ENCODE peak calls at places on chromosomes 13 and 19, in five cellular contexts. One of them, this sample, is unnamed.

GRCh38 chr19:48975947-48976847 is 11.1 kb downstream of the FTL start:
- DNase-seq in brain microvascular endothelial cell: no peak
- DNase-seq in GM20000: no peak
- DNase-seq in BE2C: peak
- DNase-seq in progenitor cell of endocrine pancreas: no peak
- DNase-seq in this sample: no peak

GRCh38 chr13:104984296-104984818 is 1551.1 kb downstream of the EFNB2 start:
- DNase-seq in progenitor cell of endocrine pancreas: no peak
- DNase-seq in brain microvascular endothelial cell: peak
- DNase-seq in BE2C: peak
- DNase-seq in GM20000: peak
- DNase-seq in this sample: no peak

GRCh38 chr19:35247526-35248309 is 1.1 kb upstream of the LSR start:
- DNase-seq in GM20000: peak
- DNase-seq in BE2C: no peak
- DNase-seq in progenitor cell of endocrine pancreas: peak
- DNase-seq in brain microvascular endothelial cell: no peak
- DNase-seq in this sample: peak

GRCh38 chr19:47107201-47107952 is 6.2 kb downstream of the ZC3H4 start:
- DNase-seq in BE2C: no peak
- DNase-seq in brain microvascular endothelial cell: no peak
- DNase-seq in GM20000: no peak
- DNase-seq in progenitor cell of endocrine pancreas: no peak
- DNase-seq in this sample: no peak

GRCh38 chr13:51970251-51970793 is 40.9 kb downstream of the ATP7B start:
- DNase-seq in BE2C: no peak
- DNase-seq in brain microvascular endothelial cell: no peak
- DNase-seq in progenitor cell of endocrine pancreas: no peak
- DNase-seq in GM20000: no peak
- DNase-seq in this sample: no peak

GRCh38 chr13:109275848-109276247 is 510.5 kb downstream of the IRS2 start:
- DNase-seq in GM20000: no peak
- DNase-seq in BE2C: peak
- DNase-seq in brain microvascular endothelial cell: no peak
- DNase-seq in progenitor cell of endocrine pancreas: no peak
- DNase-seq in this sample: peak

GRCh38 chr19:18452386-18452785 is 14.5 kb upstream of the ISYNA1 start:
- DNase-seq in brain microvascular endothelial cell: no peak
- DNase-seq in progenitor cell of endocrine pancreas: no peak
- DNase-seq in GM20000: no peak
- DNase-seq in BE2C: no peak
- DNase-seq in this sample: peak

GRCh38 chr13:20616059-20616797 is 49.3 kb downstream of the IFT88 start:
- DNase-seq in brain microvascular endothelial cell: peak
- DNase-seq in BE2C: no peak
- DNase-seq in GM20000: no peak
- DNase-seq in progenitor cell of endocrine pancreas: no peak
- DNase-seq in this sample: no peak

GRCh38 chr13:21365574-21365973 is 93.5 kb downstream of the ZDHHC20 start:
- DNase-seq in BE2C: no peak
- DNase-seq in GM20000: no peak
- DNase-seq in brain microvascular endothelial cell: no peak
- DNase-seq in progenitor cell of endocrine pancreas: no peak
- DNase-seq in this sample: no peak

GRCh38 chr19:41930926-41931592 is 2.8 kb upstream of the ERFL start:
- DNase-seq in brain microvascular endothelial cell: no peak
- DNase-seq in BE2C: no peak
- DNase-seq in progenitor cell of endocrine pancreas: no peak
- DNase-seq in GM20000: no peak
- DNase-seq in this sample: no peak
- TF ChIP-seq CTCF in brain microvascular endothelial cell: peak
- TF ChIP-seq CTCF in BE2C: no peak
- TF ChIP-seq CTCF in progenitor cell of endocrine pancreas: peak
- TF ChIP-seq CTCF in GM20000: no peak
- TF ChIP-seq CTCF in this sample: peak

DNA sequence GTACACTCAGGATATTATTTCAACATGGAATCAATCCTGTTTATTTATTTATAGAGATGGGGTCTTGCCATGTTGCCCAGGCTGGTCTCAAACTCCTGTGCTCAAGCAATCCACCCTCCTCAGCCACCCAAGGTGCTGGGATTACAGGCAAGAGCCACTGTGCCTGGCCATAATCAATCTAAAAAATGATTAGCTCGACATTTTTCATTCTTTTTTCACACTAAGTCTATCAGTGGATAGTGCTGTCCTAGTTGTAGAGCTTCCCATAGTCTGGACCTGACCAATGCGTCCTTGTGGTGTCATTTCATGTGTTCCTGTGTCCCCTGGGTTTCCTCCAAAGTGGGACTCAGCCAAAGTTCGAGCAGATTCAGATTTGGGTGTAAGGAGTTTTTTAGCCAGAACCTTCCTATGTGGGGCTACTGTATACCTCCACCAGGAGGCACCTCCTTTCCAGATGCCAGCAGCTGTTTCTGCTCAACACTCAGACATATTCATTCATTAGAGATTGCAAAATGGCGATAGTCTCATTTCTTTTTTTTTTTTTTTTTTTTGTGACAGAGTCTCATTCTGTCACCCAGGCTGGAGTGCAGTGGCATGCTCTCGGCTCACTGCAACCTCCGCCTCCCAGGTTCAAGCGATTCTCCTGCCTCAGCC is 61.1 kb downstream of the MAP4K1 start:
- DNase-seq in GM20000: no peak
- DNase-seq in brain microvascular endothelial cell: no peak
- DNase-seq in progenitor cell of endocrine pancreas: no peak
- DNase-seq in BE2C: no peak
- DNase-seq in this sample: no peak
- TF ChIP-seq CTCF in GM20000: peak
- TF ChIP-seq CTCF in brain microvascular endothelial cell: peak
- TF ChIP-seq CTCF in progenitor cell of endocrine pancreas: peak
- TF ChIP-seq CTCF in BE2C: peak
- TF ChIP-seq CTCF in this sample: no peak

GRCh38 chr19:56351208-56351607 is 36.6 kb upstream of the ZSCAN5A start:
- DNase-seq in BE2C: no peak
- DNase-seq in GM20000: no peak
- DNase-seq in brain microvascular endothelial cell: no peak
- DNase-seq in progenitor cell of endocrine pancreas: no peak
- DNase-seq in this sample: no peak

GRCh38 chr19:56350416-56351045 is 35.9 kb upstream of the ZSCAN5A start:
- DNase-seq in BE2C: peak
- DNase-seq in brain microvascular endothelial cell: peak
- DNase-seq in GM20000: peak
- DNase-seq in progenitor cell of endocrine pancreas: peak
- DNase-seq in this sample: peak

GRCh38 chr19:56347163-56347778 is 32.6 kb upstream of the ZSCAN5A start:
- DNase-seq in progenitor cell of endocrine pancreas: no peak
- DNase-seq in GM20000: no peak
- DNase-seq in BE2C: no peak
- DNase-seq in brain microvascular endothelial cell: no peak
- DNase-seq in this sample: no peak

GRCh38 chr19:56348289-56348877 is 33.7 kb upstream of the ZSCAN5A start:
- DNase-seq in brain microvascular endothelial cell: peak
- DNase-seq in progenitor cell of endocrine pancreas: no peak
- DNase-seq in GM20000: no peak
- DNase-seq in BE2C: peak
- DNase-seq in this sample: no peak
- TF ChIP-seq CTCF in brain microvascular endothelial cell: peak
- TF ChIP-seq CTCF in progenitor cell of endocrine pancreas: peak
- TF ChIP-seq CTCF in GM20000: peak
- TF ChIP-seq CTCF in BE2C: peak
- TF ChIP-seq CTCF in this sample: no peak

GRCh38 chr19:53944933-53945332 is 17.8 kb upstream of the CACNG8 start:
- DNase-seq in progenitor cell of endocrine pancreas: no peak
- DNase-seq in GM20000: no peak
- DNase-seq in BE2C: no peak
- DNase-seq in brain microvascular endothelial cell: no peak
- DNase-seq in this sample: no peak

GRCh38 chr19:53945441-53945840 is 17.3 kb upstream of the CACNG8 start:
- DNase-seq in progenitor cell of endocrine pancreas: no peak
- DNase-seq in GM20000: no peak
- DNase-seq in BE2C: no peak
- DNase-seq in brain microvascular endothelial cell: peak
- DNase-seq in this sample: no peak

GRCh38 chr19:53944416-53944815 is 18.3 kb upstream of the CACNG8 start:
- DNase-seq in GM20000: no peak
- DNase-seq in BE2C: no peak
- DNase-seq in progenitor cell of endocrine pancreas: no peak
- DNase-seq in brain microvascular endothelial cell: no peak
- DNase-seq in this sample: no peak

GRCh38 chr19:53945998-53946397 is 16.7 kb upstream of the CACNG8 start:
- DNase-seq in brain microvascular endothelial cell: no peak
- DNase-seq in GM20000: no peak
- DNase-seq in BE2C: no peak
- DNase-seq in progenitor cell of endocrine pancreas: no peak
- DNase-seq in this sample: no peak

GRCh38 chr19:53942001-53942786 is 20.5 kb upstream of the CACNG8 start:
- DNase-seq in GM20000: no peak
- DNase-seq in progenitor cell of endocrine pancreas: peak
- DNase-seq in BE2C: peak
- DNase-seq in brain microvascular endothelial cell: peak
- DNase-seq in this sample: peak
- TF ChIP-seq CTCF in GM20000: no peak
- TF ChIP-seq CTCF in progenitor cell of endocrine pancreas: peak
- TF ChIP-seq CTCF in BE2C: no peak
- TF ChIP-seq CTCF in brain microvascular endothelial cell: peak
- TF ChIP-seq CTCF in this sample: peak

DNA sequence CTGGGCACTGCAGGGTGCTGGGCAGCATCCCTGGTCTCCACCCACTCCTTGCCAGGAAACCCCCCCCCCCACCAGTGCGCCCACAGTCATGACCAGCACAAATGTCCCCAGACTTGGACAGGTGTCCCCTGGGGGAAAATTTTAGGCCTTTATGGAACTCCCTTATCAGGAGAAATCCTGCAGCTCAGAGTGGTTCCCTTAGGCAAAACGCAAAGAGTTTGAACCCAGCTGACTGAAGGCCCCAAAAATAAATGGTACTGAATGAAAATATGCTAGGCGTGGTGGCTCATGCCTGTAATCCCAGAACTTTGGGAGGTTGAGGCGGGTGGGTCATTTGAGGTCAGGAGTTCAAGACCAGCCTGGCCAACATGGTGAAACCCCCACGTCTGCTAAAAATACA is 51.8 kb downstream of the GADD45B start:
- DNase-seq in GM20000: no peak
- DNase-seq in BE2C: no peak
- DNase-seq in progenitor cell of endocrine pancreas: no peak
- DNase-seq in brain microvascular endothelial cell: no peak
- DNase-seq in this sample: no peak
- TF ChIP-seq CTCF in GM20000: no peak
- TF ChIP-seq CTCF in BE2C: no peak
- TF ChIP-seq CTCF in progenitor cell of endocrine pancreas: no peak
- TF ChIP-seq CTCF in brain microvascular endothelial cell: no peak
- TF ChIP-seq CTCF in this sample: no peak

DNA sequence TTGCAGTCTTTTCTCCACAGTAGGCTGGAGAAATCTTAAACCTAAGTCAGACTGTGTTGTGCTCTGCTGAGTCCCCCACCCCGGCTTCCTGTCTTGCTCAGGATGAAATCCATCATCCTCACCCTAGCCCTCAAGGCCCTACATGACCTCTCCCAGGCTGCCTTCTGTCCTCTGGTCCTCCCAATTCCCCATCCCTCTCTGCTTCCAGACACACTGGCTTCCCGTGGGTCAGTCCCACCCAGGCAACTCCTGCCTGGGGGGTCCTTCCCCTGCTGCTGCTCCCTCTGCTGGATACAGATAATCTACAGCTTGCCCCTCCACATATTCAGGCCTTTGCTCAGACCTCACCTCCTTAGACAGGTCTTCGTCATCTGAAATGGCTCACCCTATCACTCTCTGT is 18.4 kb upstream of the CBY2 start:
- DNase-seq in BE2C: no peak
- DNase-seq in progenitor cell of endocrine pancreas: no peak
- DNase-seq in brain microvascular endothelial cell: no peak
- DNase-seq in GM20000: no peak
- DNase-seq in this sample: peak
- TF ChIP-seq CTCF in BE2C: peak
- TF ChIP-seq CTCF in progenitor cell of endocrine pancreas: peak
- TF ChIP-seq CTCF in brain microvascular endothelial cell: peak
- TF ChIP-seq CTCF in GM20000: peak
- TF ChIP-seq CTCF in this sample: peak

GRCh38 chr13:110925023-110925608 is 10.2 kb upstream of the ANKRD10 start:
- DNase-seq in BE2C: no peak
- DNase-seq in brain microvascular endothelial cell: no peak
- DNase-seq in progenitor cell of endocrine pancreas: no peak
- DNase-seq in GM20000: no peak
- DNase-seq in this sample: peak
- TF ChIP-seq CTCF in BE2C: peak
- TF ChIP-seq CTCF in brain microvascular endothelial cell: peak
- TF ChIP-seq CTCF in progenitor cell of endocrine pancreas: peak
- TF ChIP-seq CTCF in GM20000: no peak
- TF ChIP-seq CTCF in this sample: peak

GRCh38 chr13:111460548-111461444 is 140.4 kb downstream of the TEX29 start:
- DNase-seq in BE2C: no peak
- DNase-seq in progenitor cell of endocrine pancreas: no peak
- DNase-seq in GM20000: peak
- DNase-seq in brain microvascular endothelial cell: peak
- DNase-seq in this sample: peak
- TF ChIP-seq CTCF in BE2C: peak
- TF ChIP-seq CTCF in progenitor cell of endocrine pancreas: peak
- TF ChIP-seq CTCF in GM20000: no peak
- TF ChIP-seq CTCF in brain microvascular endothelial cell: peak
- TF ChIP-seq CTCF in this sample: peak

DNA sequence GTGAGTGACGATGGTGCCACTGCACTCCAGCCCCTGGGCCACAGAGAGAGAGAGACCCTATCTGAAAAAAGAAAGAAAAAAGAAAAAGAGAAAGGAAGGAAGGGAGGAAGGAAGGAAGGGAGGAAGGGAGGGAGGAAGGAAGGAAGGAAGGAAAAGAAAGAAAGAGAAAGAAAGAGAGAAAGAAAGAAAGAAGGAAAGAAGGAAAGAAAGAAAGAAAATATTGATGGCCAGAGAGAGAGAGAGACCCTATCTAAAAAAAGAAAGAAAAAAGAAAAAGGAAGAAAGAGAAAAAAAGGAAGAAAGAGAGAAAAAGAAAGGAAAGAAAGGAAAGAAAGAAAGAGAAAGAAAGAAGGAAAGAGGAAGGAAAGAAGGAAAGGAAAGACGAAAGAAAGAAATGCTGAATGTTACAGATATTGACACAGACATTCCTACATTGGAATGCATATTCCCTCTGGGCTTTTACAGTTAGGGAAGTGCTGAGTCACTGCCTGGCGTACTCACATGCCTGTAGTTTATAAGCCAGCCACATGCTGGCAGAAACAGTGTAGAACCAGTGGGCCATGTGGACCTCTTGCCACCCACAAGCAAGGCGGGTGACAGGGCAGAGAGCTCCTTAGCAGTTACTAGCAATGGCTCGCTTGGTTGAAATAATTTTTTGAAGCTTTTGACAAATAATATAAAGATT is 34.6 kb upstream of the SLC46A3 start:
- DNase-seq in brain microvascular endothelial cell: peak
- DNase-seq in GM20000: no peak
- DNase-seq in progenitor cell of endocrine pancreas: no peak
- DNase-seq in BE2C: peak
- DNase-seq in this sample: no peak
- TF ChIP-seq CTCF in brain microvascular endothelial cell: peak
- TF ChIP-seq CTCF in GM20000: no peak
- TF ChIP-seq CTCF in progenitor cell of endocrine pancreas: no peak
- TF ChIP-seq CTCF in BE2C: no peak
- TF ChIP-seq CTCF in this sample: no peak

DNA sequence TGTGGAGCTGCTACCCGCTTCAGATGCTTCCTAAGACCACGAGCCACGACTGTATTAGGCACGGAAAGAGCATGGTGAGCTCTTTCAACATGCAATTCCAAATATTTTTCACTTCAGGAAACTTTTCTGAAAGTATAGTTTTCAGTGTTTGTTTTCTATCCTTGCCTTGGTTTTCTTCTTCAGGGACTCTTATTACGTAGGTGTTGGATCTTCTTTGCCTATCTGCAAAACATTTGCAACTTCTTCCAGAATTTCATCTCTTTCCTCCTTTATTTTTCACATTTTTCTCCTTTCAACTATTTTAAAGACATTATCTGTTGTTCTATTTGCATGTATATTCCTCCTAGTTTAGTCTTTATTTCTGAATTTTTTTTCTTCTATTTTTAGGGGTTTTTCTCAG is 148.9 kb upstream of the LSM14A start:
- DNase-seq in progenitor cell of endocrine pancreas: no peak
- DNase-seq in GM20000: no peak
- DNase-seq in brain microvascular endothelial cell: no peak
- DNase-seq in BE2C: no peak
- DNase-seq in this sample: no peak
- TF ChIP-seq CTCF in progenitor cell of endocrine pancreas: no peak
- TF ChIP-seq CTCF in GM20000: no peak
- TF ChIP-seq CTCF in brain microvascular endothelial cell: no peak
- TF ChIP-seq CTCF in BE2C: no peak
- TF ChIP-seq CTCF in this sample: no peak

This sample was measured in nephron progenitor cell.